ENCODE peak calls at places on chromosomes 12 and 14, in five cellular contexts. Z is hippocampal formation, T is Calu3, J is NT2/D1, H is neural crest cell. F is an unnamed sample.
A peak's percentile ranks its signal among the peaks of the same experiment; 100 is the strongest.

GRCh38 chr14:100498068-100498467 is 89.1 kb downstream of the BEGAIN start:
- DNase-seq in J (no peak), Z (no peak), H (no peak), T (no peak), F (no peak)

GRCh38 chr12:53267309-53268008 is 640 bp upstream of the ESPL1 start:
- DNase-seq in H (no peak), J (no peak), T (peak; percentile 4), Z (peak; percentile 0), F (no peak)

GRCh38 chr14:53055003-53055402 is 98.1 kb downstream of the DDHD1 start:
- DNase-seq in H (no peak), J (peak; percentile 11), T (no peak), Z (peak; percentile 89), F (peak; percentile 55)

GRCh38 chr14:104868060-104868740 is 3.1 kb downstream of the CEP170B start:
- DNase-seq in H (no peak), J (no peak), Z (no peak), T (no peak), F (no peak)

GRCh38 chr12:2064078-2064507 is 11.3 kb downstream of the CACNA1C start:
- DNase-seq in J (no peak), Z (no peak), H (no peak), T (no peak), F (no peak)

GRCh38 chr12:49664591-49665146 is 41.3 kb downstream of the PRPF40B start:
- DNase-seq in T (no peak), H (no peak), Z (no peak), J (peak; percentile 27), F (no peak)

GRCh38 chr14:67464377-67464776 is 24.1 kb downstream of the TMEM229B start:
- DNase-seq in Z (no peak), T (no peak), H (no peak), J (no peak), F (no peak)

GRCh38 chr12:65147312-65147905 is 22.0 kb upstream of the LEMD3 start:
- DNase-seq in T (no peak), H (no peak), Z (no peak), J (no peak), F (no peak)

GRCh38 chr12:109578330-109578927 is 4.8 kb downstream of the MVK start:
- DNase-seq in Z (no peak), T (no peak), H (no peak), J (no peak), F (no peak)

GRCh38 chr12:53795927-53796326 is 44.1 kb upstream of the CISTR start:
- DNase-seq in Z (peak; percentile 18), H (no peak), J (no peak), T (no peak), F (no peak)

GRCh38 chr12:102548543-102548942 is 68.2 kb upstream of the IGF1 start:
- DNase-seq in J (no peak), Z (no peak), H (no peak), T (no peak), F (no peak)

F was measured in iPS-NIHi11.